ENCODE peak calls at places on chromosomes 2 and 18, in ten cellular contexts. U is cardiac muscle cell, B is mammary epithelial cell, S is K562, Z is body of pancreas, K is A549, H is left ventricle myocardium inferior, V is brain microvascular endothelial cell, G is aorta, T is substantia nigra. L is an unnamed sample.

GRCh38 chr2:168711091-168711490 is 91.3 kb upstream of the NOSTRIN start:
- DNase-seq in U (no peak), B (no peak), S (no peak), Z (no peak), K (no peak), H (no peak), V (no peak), G (no peak), T (no peak), L (no peak)

GRCh38 chr2:5981241-5982055 is 289.3 kb downstream of the SOX11 start:
- DNase-seq in U (no peak), B (no peak), S (no peak), Z (no peak), K (no peak), H (no peak), V (peak), G (no peak), T (peak), L (peak)

GRCh38 chr2:9654429-9655100 is 23.8 kb upstream of the YWHAQ start:
- DNase-seq in U (peak), B (no peak), S (no peak), Z (no peak), K (no peak), H (no peak), V (no peak), G (no peak), T (no peak), L (peak)

GRCh38 chr2:204505946-204506345 is 39.3 kb upstream of the PARD3B start:
- DNase-seq in U (peak), B (no peak), S (no peak), Z (no peak), K (no peak), H (no peak), V (peak), G (no peak), T (no peak), L (peak)

GRCh38 chr2:216279011-216279410 is 93.3 kb downstream of the MARCHF4 start:
- DNase-seq in U (peak), B (no peak), S (no peak), Z (no peak), K (no peak), H (no peak), V (no peak), G (no peak), T (no peak), L (no peak)

GRCh38 chr18:12904012-12904516 is 20.0 kb upstream of the PTPN2 start:
- DNase-seq in U (peak), B (no peak), S (peak), Z (no peak), K (no peak), H (peak), V (no peak), G (peak), T (no peak), L (peak)

GRCh38 chr18:59035591-59035990 is 104.1 kb upstream of the SEC11C start:
- DNase-seq in U (no peak), B (no peak), S (no peak), Z (no peak), K (no peak), H (no peak), V (no peak), G (no peak), T (no peak), L (no peak)

GRCh38 chr18:62957885-62958472 is 242.6 kb downstream of the PHLPP1 start:
- DNase-seq in U (peak), B (peak), S (peak), Z (peak), K (peak), H (no peak), V (peak), G (no peak), T (no peak), L (peak)

GRCh38 chr2:53903011-53903410 is 43.2 kb upstream of the GPR75 start:
- DNase-seq in U (no peak), B (no peak), S (no peak), Z (no peak), K (no peak), H (no peak), V (no peak), G (no peak), T (no peak), L (no peak)

GRCh38 chr2:171069286-171069956 is 91.3 kb downstream of the TLK1 start:
- DNase-seq in U (peak), B (peak), S (no peak), Z (no peak), K (no peak), H (no peak), V (no peak), G (no peak), T (no peak), L (no peak)

GRCh38 chr2:6475155-6475940 is 390.4 kb downstream of the CMPK2 start:
- DNase-seq in U (no peak), B (no peak), S (no peak), Z (no peak), K (no peak), H (no peak), V (no peak), G (no peak), T (no peak), L (no peak)

GRCh38 chr2:187658952-187659525 is 104.8 kb upstream of the TFPI start:
- DNase-seq in U (peak), B (peak), S (peak), Z (no peak), K (peak), H (no peak), V (peak), G (no peak), T (no peak), L (peak)

GRCh38 chr2:1339757-1340515 is 73.3 kb upstream of the TPO start:
- DNase-seq in U (no peak), B (no peak), S (no peak), Z (no peak), K (no peak), H (no peak), V (no peak), G (no peak), T (no peak), L (no peak)

GRCh38 chr2:174593574-174594203 is 3.9 kb downstream of the WIPF1 start:
- DNase-seq in U (peak), B (peak), S (peak), Z (peak), K (no peak), H (no peak), V (peak), G (no peak), T (no peak), L (peak)

GRCh38 chr18:75658330-75658729 is 230.8 kb upstream of the SMIM21 start:
- DNase-seq in U (no peak), B (no peak), S (no peak), Z (no peak), K (no peak), H (no peak), V (no peak), G (no peak), T (no peak), L (no peak)

GRCh38 chr2:226185613-226186211 is 613.9 kb downstream of the IRS1 start:
- DNase-seq in U (peak), B (peak), S (no peak), Z (no peak), K (peak), H (no peak), V (peak), G (no peak), T (no peak), L (peak)

GRCh38 chr2:170324640-170325046 is 146.7 kb downstream of the MYO3B start:
- DNase-seq in U (peak), B (peak), S (peak), Z (peak), K (peak), H (no peak), V (peak), G (no peak), T (no peak), L (peak)

GRCh38 chr2:235468978-235469694 is 24.7 kb upstream of the AGAP1 start:
- DNase-seq in U (peak), B (peak), S (peak), Z (peak), K (peak), H (no peak), V (peak), G (no peak), T (no peak), L (peak)

GRCh38 chr18:24130494-24130893 is 8.4 kb upstream of the CABYR start:
- DNase-seq in U (no peak), B (no peak), S (no peak), Z (no peak), K (no peak), H (no peak), V (no peak), G (no peak), T (no peak), L (no peak)

GRCh38 chr2:226478121-226478809 is 321.4 kb downstream of the IRS1 start:
- DNase-seq in U (peak), B (peak), S (no peak), Z (peak), K (peak), H (no peak), V (peak), G (peak), T (no peak), L (peak)

GRCh38 chr18:27363918-27364317 is 178.8 kb upstream of the CHST9 start:
- DNase-seq in U (peak), B (no peak), S (no peak), Z (no peak), K (peak), H (no peak), V (no peak), G (no peak), T (no peak), L (peak)

GRCh38 chr18:5093902-5094301 is 103.2 kb downstream of the AKAIN1 start:
- DNase-seq in U (no peak), B (no peak), S (no peak), Z (no peak), K (no peak), H (no peak), V (no peak), G (no peak), T (no peak), L (no peak)
- H3K27ac ChIP-seq in U (no peak), B (no peak), S (no peak), Z (no peak), K (no peak), H (no peak), V (no peak), G (no peak), T (no peak), L (no peak)

GRCh38 chr2:158998486-158999248 is 30.2 kb downstream of the TANC1 start:
- DNase-seq in U (peak), B (peak), S (no peak), Z (no peak), K (no peak), H (no peak), V (peak), G (peak), T (peak), L (peak)
- H3K27ac ChIP-seq in U (no peak), B (no peak), S (no peak), Z (peak), K (peak), H (peak), V (peak), G (peak), T (peak), L (peak)

DNA sequence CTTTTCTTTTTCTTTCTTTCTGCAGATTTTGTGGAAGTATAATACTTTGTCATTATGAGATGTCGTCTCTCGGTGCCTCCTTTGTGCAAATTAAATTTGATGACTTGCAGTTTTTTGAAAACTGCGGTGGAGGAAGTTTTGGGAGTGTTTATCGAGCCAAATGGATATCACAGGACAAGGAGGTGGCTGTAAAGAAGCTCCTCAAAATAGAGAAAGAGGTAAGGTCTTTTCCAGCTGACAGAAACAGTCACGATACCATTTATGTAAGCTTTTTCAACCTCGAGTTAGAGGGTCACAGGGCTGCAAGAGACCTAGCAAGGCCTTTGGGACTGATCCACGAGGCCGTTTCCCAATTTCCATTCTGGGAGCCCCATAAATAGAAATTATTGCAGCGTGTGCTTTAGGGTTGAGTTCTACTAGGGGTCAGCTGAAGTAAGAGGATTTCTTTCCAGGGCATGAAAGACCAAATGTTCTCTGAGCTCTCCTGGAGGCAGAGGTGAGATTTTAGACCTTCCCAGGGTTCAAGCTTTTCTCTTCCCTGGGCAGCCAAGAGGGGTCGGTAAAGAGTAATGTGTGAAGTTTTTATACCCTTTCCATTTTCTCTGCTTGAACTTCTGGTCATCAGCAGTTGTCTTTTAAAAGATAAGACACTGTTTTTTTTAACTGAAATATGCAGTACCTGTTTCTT is 15.5 kb downstream of the MAP3K20 start:
- DNase-seq in U (no peak), B (no peak), S (peak), Z (no peak), K (no peak), H (peak), V (no peak), G (no peak), T (no peak), L (no peak)
- H3K27ac ChIP-seq in U (peak), B (peak), S (peak), Z (no peak), K (peak), H (peak), V (peak), G (peak), T (no peak), L (peak)

DNA sequence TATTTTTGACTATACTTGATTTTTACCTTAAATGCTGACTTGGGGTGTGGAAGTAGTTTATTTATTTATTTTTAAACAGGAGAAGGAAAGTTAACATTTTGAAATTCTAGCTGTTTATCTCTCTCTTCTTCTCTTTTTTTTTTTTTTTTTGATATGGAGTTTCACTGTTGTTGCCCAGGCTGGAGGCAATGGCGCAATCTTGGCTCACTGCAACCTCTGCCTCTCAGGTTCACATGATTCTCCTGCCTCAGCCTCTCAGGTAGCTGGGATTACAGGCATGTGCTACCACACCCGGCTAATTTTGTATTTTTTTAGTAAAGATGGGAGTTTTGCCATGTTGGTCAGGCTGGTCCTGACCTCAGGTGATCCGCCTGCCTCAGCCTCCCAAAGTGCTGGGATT is 11.1 kb downstream of the WDR43 start:
- DNase-seq in U (no peak), B (no peak), S (no peak), Z (no peak), K (no peak), H (no peak), V (no peak), G (no peak), T (no peak), L (no peak)
- H3K27ac ChIP-seq in U (no peak), B (no peak), S (no peak), Z (no peak), K (no peak), H (no peak), V (no peak), G (no peak), T (no peak), L (no peak)

GRCh38 chr2:217852812-217853211 is 150.0 kb downstream of the TNS1 start:
- DNase-seq in U (no peak), B (no peak), S (no peak), Z (no peak), K (no peak), H (no peak), V (no peak), G (no peak), T (no peak), L (no peak)
- H3K27ac ChIP-seq in U (no peak), B (no peak), S (no peak), Z (no peak), K (no peak), H (peak), V (no peak), G (peak), T (peak), L (no peak)

DNA sequence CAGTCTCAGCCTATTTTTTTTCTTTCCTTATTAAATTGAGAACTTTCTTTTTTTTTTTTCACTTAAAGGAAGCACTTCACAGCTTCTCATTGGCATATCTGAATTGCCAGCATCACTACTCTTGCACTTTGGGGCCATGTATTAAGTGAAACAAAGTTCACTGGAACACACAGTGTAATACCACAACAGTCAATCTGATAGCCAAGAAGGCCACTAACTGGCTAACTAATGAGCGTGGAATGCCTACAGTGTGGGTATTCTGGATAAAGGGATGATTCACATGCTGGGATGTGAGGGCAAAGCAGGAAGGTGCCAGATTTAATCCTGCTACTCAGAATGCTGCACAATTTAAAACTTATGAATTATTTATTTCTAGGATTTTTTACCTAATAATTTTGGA is 11.7 kb upstream of the C18orf63 start:
- DNase-seq in U (peak), B (peak), S (no peak), Z (no peak), K (no peak), H (no peak), V (peak), G (no peak), T (no peak), L (peak)
- H3K27ac ChIP-seq in U (no peak), B (no peak), S (no peak), Z (no peak), K (no peak), H (no peak), V (no peak), G (no peak), T (no peak), L (no peak)

DNA sequence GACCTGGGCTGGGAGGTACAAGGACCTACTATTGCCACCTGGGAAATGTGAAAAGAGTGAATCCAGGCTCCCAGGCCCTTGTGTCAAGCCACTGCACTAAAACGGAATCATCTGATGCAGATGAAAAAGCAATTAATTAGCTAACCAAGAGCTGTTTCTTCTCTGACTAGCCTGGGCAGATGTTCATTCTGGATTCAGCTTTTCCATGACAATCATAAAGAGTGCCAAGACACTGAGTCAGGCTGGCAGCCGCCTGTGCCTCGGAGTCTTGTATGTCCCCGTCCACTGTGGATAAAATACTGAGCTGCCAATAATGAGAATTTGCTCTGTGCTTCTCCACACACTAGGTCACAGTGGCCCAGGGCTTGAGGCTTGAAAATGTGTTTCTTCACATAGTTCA is 21.7 kb upstream of the LCLAT1 start:
- DNase-seq in U (no peak), B (peak), S (no peak), Z (no peak), K (no peak), H (no peak), V (no peak), G (peak), T (no peak), L (no peak)
- H3K27ac ChIP-seq in U (no peak), B (no peak), S (no peak), Z (no peak), K (no peak), H (no peak), V (no peak), G (no peak), T (no peak), L (no peak)

DNA sequence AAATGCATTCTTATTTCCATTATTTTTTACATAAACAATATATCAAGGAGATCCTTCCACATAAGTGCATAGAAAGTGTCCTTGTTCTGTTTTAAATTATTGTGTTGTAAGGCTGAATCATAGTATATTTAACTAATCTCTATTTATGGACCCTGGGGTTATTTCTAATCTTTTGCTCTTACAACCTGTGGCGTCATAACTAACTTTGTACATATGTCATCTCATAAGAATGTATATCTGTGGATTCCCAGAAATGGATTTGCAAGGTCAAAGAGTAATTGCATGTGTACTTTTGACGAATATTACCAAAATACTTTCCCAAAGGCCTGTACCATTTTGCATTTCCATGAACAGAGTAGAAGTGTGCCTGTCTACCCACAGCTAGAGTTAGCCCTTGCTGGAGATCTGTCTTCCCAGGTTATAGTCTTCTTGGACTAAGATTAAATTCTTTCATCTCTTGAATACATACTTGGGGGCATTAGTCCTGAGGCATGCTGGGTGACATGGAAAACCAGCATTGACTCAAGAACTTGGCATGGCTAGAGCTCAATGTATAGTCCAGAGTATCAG is 42.8 kb downstream of the SEMA4F start:
- DNase-seq in U (peak), B (no peak), S (no peak), Z (no peak), K (no peak), H (no peak), V (no peak), G (no peak), T (no peak), L (peak)
- H3K27ac ChIP-seq in U (no peak), B (no peak), S (no peak), Z (no peak), K (no peak), H (no peak), V (no peak), G (no peak), T (no peak), L (peak)